ENCODE peak calls at places on chromosomes 16 and 17, in four cellular contexts. Y is gastrocnemius medialis, C is ascending aorta, R is left lung. F is an unnamed sample.

GRCh38 chr16:13958438-13958837 is 38.5 kb downstream of the ERCC4 start:
- DNase-seq in Y (no peak), C (no peak), R (no peak), F (no peak)

GRCh38 chr17:5527647-5528250 is 41.4 kb downstream of the MIS12 start:
- DNase-seq in Y (no peak), C (peak; percentile 22), R (no peak), F (no peak)

GRCh38 chr17:48483471-48484131 is 47.2 kb downstream of the HOXB1 start:
- DNase-seq in Y (no peak), C (no peak), R (no peak), F (no peak)

GRCh38 chr17:81867123-81867951 is 3.8 kb downstream of the ARHGDIA start:
- DNase-seq in Y (no peak), C (no peak), R (no peak), F (no peak)

GRCh38 chr16:20404637-20405036 is at the start of gene PDILT:
- DNase-seq in Y (no peak), C (no peak), R (no peak), F (no peak)

GRCh38 chr17:60231234-60231633 is 81.5 kb downstream of the CA4 start:
- DNase-seq in Y (no peak), C (no peak), R (no peak), F (no peak)

GRCh38 chr17:79918581-79919163 is 79.4 kb upstream of the CBX4 start:
- DNase-seq in Y (no peak), C (no peak), R (no peak), F (no peak)

GRCh38 chr16:48408688-48409087 is 23.5 kb upstream of the SIAH1 start:
- DNase-seq in Y (no peak), C (no peak), R (no peak), F (peak; percentile 67)

GRCh38 chr16:80994451-80994850 is 12.2 kb downstream of the CMC2 start:
- DNase-seq in Y (no peak), C (no peak), R (no peak), F (no peak)

GRCh38 chr17:8872705-8873426 is 5.4 kb upstream of the PIK3R6 start:
- DNase-seq in Y (no peak), C (no peak), R (no peak), F (no peak)

GRCh38 chr16:10015397-10015796 is 166.8 kb downstream of the GRIN2A start:
- DNase-seq in Y (no peak), C (no peak), R (no peak), F (no peak)

GRCh38 chr17:15655162-15655561 is 28.9 kb downstream of the TRIM16 start:
- DNase-seq in Y (no peak), C (no peak), R (no peak), F (no peak)

GRCh38 chr17:30600830-30601494 is 123.8 kb downstream of the GOSR1 start:
- DNase-seq in Y (no peak), C (no peak), R (no peak), F (no peak)

GRCh38 chr17:17694229-17695081 is 13.2 kb downstream of the RAI1 start:
- DNase-seq in Y (peak; percentile 41), C (peak; percentile 88), R (peak; percentile 90), F (peak; percentile 88)

GRCh38 chr17:74453665-74454196 is 12.7 kb upstream of the CD300A start:
- DNase-seq in Y (peak; percentile 87), C (no peak), R (no peak), F (peak; percentile 97)

GRCh38 chr17:66673668-66674276 is 161.1 kb upstream of the CACNG5 start:
- DNase-seq in Y (peak; percentile 16), C (no peak), R (no peak), F (no peak)

GRCh38 chr16:57639172-57639571 is 10.7 kb downstream of the ADGRG1 start:
- DNase-seq in Y (no peak), C (no peak), R (no peak), F (no peak)

GRCh38 chr17:49438439-49438861 is 23.8 kb upstream of the PHB1 start:
- DNase-seq in Y (no peak), C (no peak), R (no peak), F (no peak)

GRCh38 chr17:72321886-72322285 is 201.1 kb downstream of the SOX9 start:
- DNase-seq in Y (no peak), C (no peak), R (no peak), F (no peak)

GRCh38 chr17:79970576-79971068 is 65.0 kb downstream of the TBC1D16 start:
- DNase-seq in Y (no peak), C (no peak), R (peak; percentile 47), F (peak; percentile 29)

GRCh38 chr17:6940186-6940649 is 55.6 kb upstream of the ALOX12 start:
- DNase-seq in Y (peak; percentile 10), C (no peak), R (no peak), F (no peak)

GRCh38 chr17:21039839-21040575 is 2.8 kb downstream of the USP22 start:
- DNase-seq in Y (no peak), C (no peak), R (no peak), F (peak; percentile 66)

GRCh38 chr17:39861235-39861634 is 2.9 kb downstream of the IKZF3 start:
- DNase-seq in Y (no peak), C (no peak), R (no peak), F (no peak)

GRCh38 chr16:5025171-5025632 is 8.5 kb downstream of the NAGPA start:
- DNase-seq in Y (no peak), C (no peak), R (no peak), F (no peak)

GRCh38 chr17:7842380-7842949 is 8.4 kb downstream of the KDM6B start:
- DNase-seq in Y (peak; percentile 58), C (peak; percentile 94), R (peak; percentile 94), F (peak; percentile 83)

GRCh38 chr17:69485901-69486643 is 71.6 kb downstream of the MAP2K6 start:
- DNase-seq in Y (no peak), C (no peak), R (no peak), F (no peak)

GRCh38 chr16:7338826-7339225 is 6.2 kb downstream of the RBFOX1 start:
- DNase-seq in Y (peak; percentile 35), C (no peak), R (no peak), F (no peak)

GRCh38 chr16:3908951-3909437 is 28.5 kb upstream of the CREBBP start:
- DNase-seq in Y (no peak), C (no peak), R (no peak), F (no peak)

GRCh38 chr16:72939247-72939646 is 108.7 kb downstream of the ZFHX3 start:
- DNase-seq in Y (peak; percentile 56), C (peak; percentile 78), R (no peak), F (peak; percentile 86)

GRCh38 chr16:31477220-31478216 is 5.4 kb upstream of the SLC5A2 start:
- DNase-seq in Y (no peak), C (no peak), R (peak; percentile 92), F (no peak)

GRCh38 chr16:62156971-62157370 is 120.7 kb upstream of the CDH8 start:
- DNase-seq in Y (no peak), C (no peak), R (no peak), F (no peak)

GRCh38 chr17:61223725-61224124 is 175.9 kb upstream of the TBX2 start:
- DNase-seq in Y (no peak), C (no peak), R (no peak), F (no peak)

GRCh38 chr17:36928450-36929125 is 8.7 kb upstream of the LHX1 start:
- DNase-seq in Y (no peak), C (no peak), R (no peak), F (no peak)

GRCh38 chr17:74935585-74936469 is at the start of gene OTOP3:
- DNase-seq in Y (no peak), C (no peak), R (peak; percentile 68), F (no peak)

GRCh38 chr16:28166394-28167208 is 45.2 kb downstream of the XPO6 start:
- DNase-seq in Y (no peak), C (no peak), R (no peak), F (no peak)

DNA sequence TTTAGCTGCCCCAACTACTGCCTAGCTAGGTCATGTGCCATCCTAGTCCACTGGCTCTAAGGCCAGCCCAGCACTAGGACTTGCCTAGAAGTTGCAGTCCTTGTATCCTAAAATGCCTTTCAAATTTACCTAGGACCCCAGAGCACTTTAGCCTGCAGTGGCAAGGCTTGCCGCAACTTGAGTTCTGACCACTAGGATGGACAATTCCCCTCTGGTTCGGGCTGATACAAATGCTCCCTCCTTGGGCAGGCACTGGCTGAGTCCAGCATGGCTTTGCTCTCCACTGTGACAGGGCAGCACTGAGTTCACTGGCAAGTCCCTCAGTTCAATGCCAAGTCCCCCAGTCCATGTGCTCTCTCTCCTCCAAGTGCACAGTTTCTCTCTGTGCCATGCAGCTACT is 9.9 kb upstream of the TMEM219 start:
- DNase-seq in Y (no peak), C (no peak), R (no peak), F (no peak)
- TF ChIP-seq CTCF in Y (no peak), C (no peak), R (no peak), F (no peak)

DNA sequence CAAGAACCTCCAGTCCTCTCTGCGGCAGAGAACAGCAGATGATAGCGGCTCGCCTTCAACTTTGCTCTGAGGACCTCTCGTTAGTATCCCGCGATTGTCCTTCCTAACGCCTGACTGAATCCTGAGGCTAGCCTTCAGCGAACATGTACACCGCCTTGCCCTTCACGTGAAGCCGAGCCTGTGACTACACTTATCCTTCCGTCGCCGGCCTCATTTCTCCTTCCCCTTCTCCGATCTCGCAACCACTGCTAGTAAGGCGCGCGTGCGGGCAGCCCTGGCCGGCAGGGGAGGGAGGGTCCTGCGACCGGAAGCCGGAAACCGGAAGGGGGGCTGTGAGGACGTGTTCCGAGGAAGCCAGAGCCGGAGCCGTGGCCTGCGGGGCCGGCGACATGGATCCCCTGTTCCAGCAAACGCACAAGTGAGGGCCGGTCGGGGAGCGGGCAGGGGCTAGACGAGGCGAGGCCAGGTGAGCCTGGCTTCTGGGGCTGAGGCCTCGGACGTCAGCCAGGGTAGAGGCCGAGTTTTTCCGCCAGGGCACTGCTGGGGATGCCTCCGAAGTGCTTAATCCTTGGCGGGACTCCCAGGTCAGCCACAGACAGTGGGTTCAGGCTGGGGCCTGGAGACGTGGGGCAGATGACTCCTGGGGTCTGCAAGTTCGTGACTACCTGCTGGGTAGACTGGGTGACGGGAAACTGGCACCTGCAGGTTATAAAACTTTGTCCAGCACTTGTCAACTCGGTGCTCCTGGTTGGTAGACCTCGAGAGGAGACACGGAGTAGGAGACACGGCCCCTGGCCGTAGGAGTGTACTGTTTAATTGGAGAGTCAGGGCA is at the start of gene GOSR2:
- DNase-seq in Y (peak; percentile 70), C (peak; percentile 90), R (peak; percentile 96), F (peak; percentile 81)
- H3K4me1 ChIP-seq in Y (peaks cover 34% of the 10 kb centered on the region), C (peaks cover 12% of the 10 kb centered on the region), R (peaks cover 42% of the 10 kb centered on the region), F (no peaks in the 10 kb centered on the region)

GRCh38 chr17:41301204-41301790 is 1.4 kb downstream of the KRTAP29-1 start:
- DNase-seq in Y (no peak), C (no peak), R (no peak), F (no peak)
- H3K27ac ChIP-seq in Y (no peak overlapping the region), C (no peak overlapping the region), R (no peak overlapping the region), F (no peak overlapping the region)

GRCh38 chr16:8798174-8798527 is 512 bp downstream of the PMM2 start:
- DNase-seq in Y (no peak), C (no peak), R (no peak), F (no peak)

GRCh38 chr16:8795818-8796217 is 1.6 kb downstream of the TMEM186 start:
- DNase-seq in Y (no peak), C (no peak), R (no peak), F (no peak)

GRCh38 chr16:8795096-8795495 is 2.3 kb downstream of the TMEM186 start:
- DNase-seq in Y (no peak), C (no peak), R (no peak), F (no peak)

GRCh38 chr16:8797364-8798173 is at the start of the genes PMM2 and TMEM186:
- DNase-seq in Y (peak; percentile 95), C (peak; percentile 98), R (peak; percentile 99), F (peak; percentile 96)

GRCh38 chr16:8796469-8797363 is 723 bp downstream of the TMEM186 start:
- DNase-seq in Y (no peak), C (no peak), R (no peak), F (no peak)
- TF ChIP-seq CTCF in Y (no peak), C (no peak), R (no peak), F (no peak)